ENCODE peak calls at places on chromosomes 7 and 10, in four cellular contexts. T, C, D and B are unnamed samples.

GRCh38 chr7:46996972-46997371 is 584.9 kb downstream of the TNS3 start:
- DNase-seq in C (no peak), T (no peak), D (no peak), B (no peak)

GRCh38 chr10:78269061-78269460 is 235.4 kb downstream of the RPS24 start:
- DNase-seq in C (no peak), D (no peak), T (no peak), B (no peak)

GRCh38 chr7:27113991-27114866 is 11.7 kb upstream of the HOXA2 start:
- DNase-seq in C (peak), D (peak), T (no peak), B (no peak)

GRCh38 chr7:86765931-86766330 is 122.2 kb downstream of the GRM3 start:
- DNase-seq in C (no peak), T (no peak), D (no peak), B (no peak)

GRCh38 chr10:82742478-82742877 is 867.5 kb downstream of the NRG3 start:
- DNase-seq in C (no peak), T (peak), D (no peak), B (peak)

GRCh38 chr10:35007858-35008301 is 82.3 kb downstream of the CUL2 start:
- DNase-seq in C (no peak), D (no peak), T (no peak), B (no peak)

GRCh38 chr7:102288285-102288930 is 1.7 kb downstream of the SH2B2 start:
- DNase-seq in D (no peak), T (no peak), C (no peak), B (no peak)

GRCh38 chr7:151694828-151695580 is 175.3 kb upstream of the RHEB start:
- DNase-seq in D (peak), T (no peak), C (no peak), B (peak)

GRCh38 chr7:157278791-157279678 is 57.8 kb upstream of the DNAJB6 start:
- DNase-seq in T (no peak), D (peak), C (peak), B (peak)

GRCh38 chr10:29130190-29130673 is 158.6 kb upstream of the LYZL1 start:
- DNase-seq in T (no peak), C (no peak), D (no peak), B (no peak)

GRCh38 chr10:85124592-85124991 is 796.2 kb downstream of the CCSER2 start:
- DNase-seq in D (no peak), T (no peak), C (no peak), B (no peak)

GRCh38 chr10:19412531-19412930 is 363.9 kb downstream of the MALRD1 start:
- DNase-seq in C (peak), T (peak), D (no peak), B (no peak)

GRCh38 chr7:13508586-13508985 is 480.9 kb downstream of the ETV1 start:
- DNase-seq in C (no peak), T (no peak), D (no peak), B (no peak)

GRCh38 chr10:102605712-102606111 is 38.6 kb upstream of the TRIM8 start:
- DNase-seq in T (no peak), D (no peak), C (no peak), B (no peak)

GRCh38 chr10:121069061-121069850 is 218.1 kb downstream of the WDR11 start:
- DNase-seq in C (no peak), D (no peak), T (no peak), B (no peak)

GRCh38 chr10:114724295-114724694 is 66.2 kb upstream of the ABLIM1 start:
- DNase-seq in D (no peak), T (no peak), C (no peak), B (no peak)

GRCh38 chr10:48464121-48464870 is 140.6 kb downstream of the ARHGAP22 start:
- DNase-seq in D (peak), T (no peak), C (no peak), B (no peak)

GRCh38 chr10:34743804-34744203 is 71.3 kb downstream of the PARD3 start:
- DNase-seq in D (no peak), C (peak), T (no peak), B (peak)

GRCh38 chr10:119358567-119358966 is 151.2 kb downstream of the GRK5 start:
- DNase-seq in C (no peak), D (no peak), T (no peak), B (no peak)

GRCh38 chr7:107209565-107209964 is 40.8 kb downstream of the HBP1 start:
- DNase-seq in D (peak), T (no peak), C (no peak), B (no peak)

GRCh38 chr7:154231732-154232131 is 179.5 kb downstream of the DPP6 start:
- DNase-seq in D (no peak), C (no peak), T (no peak), B (no peak)

GRCh38 chr7:24069751-24070150 is 214.2 kb upstream of the NPY start:
- DNase-seq in C (no peak), T (no peak), D (no peak), B (no peak)

GRCh38 chr7:38147005-38147404 is 31.0 kb upstream of the STARD3NL start:
- DNase-seq in D (no peak), C (no peak), T (no peak), B (no peak)

GRCh38 chr10:75654171-75654772 is 222.8 kb downstream of the LRMDA start:
- DNase-seq in T (no peak), C (no peak), D (no peak), B (no peak)

GRCh38 chr7:26868841-26869505 is 4.6 kb upstream of the SKAP2 start:
- DNase-seq in D (no peak), C (no peak), T (no peak), B (no peak)

GRCh38 chr10:86668297-86669165 is at the start of gene LDB3:
- DNase-seq in T (no peak), C (peak), D (no peak), B (no peak)

GRCh38 chr7:27901028-27901760 is 161.2 kb downstream of the TAX1BP1 start:
- DNase-seq in C (peak), D (no peak), T (peak), B (no peak)

GRCh38 chr10:14560794-14561765 is 213.6 kb downstream of the FAM107B start:
- DNase-seq in D (peak), T (no peak), C (no peak), B (no peak)

GRCh38 chr7:11491811-11492210 is 340.2 kb downstream of the THSD7A start:
- DNase-seq in T (no peak), D (no peak), C (no peak), B (no peak)

GRCh38 chr7:147570390-147570789 is 1020.2 kb upstream of the C7orf33 start:
- DNase-seq in T (no peak), D (no peak), C (no peak), B (no peak)

GRCh38 chr7:114916261-114916892 is 5.5 kb upstream of the MDFIC start:
- DNase-seq in D (no peak), T (no peak), C (no peak), B (no peak)

GRCh38 chr7:91913612-91914011 is 27.1 kb upstream of the AKAP9 start:
- DNase-seq in C (no peak), T (no peak), D (no peak), B (no peak)

GRCh38 chr7:43872401-43873165 is 3.3 kb upstream of the MRPS24 start:
- DNase-seq in D (peak), C (peak), T (peak), B (no peak)

GRCh38 chr10:10418397-10418796 is 599.3 kb upstream of the CELF2 start:
- DNase-seq in T (no peak), D (no peak), C (no peak), B (no peak)

GRCh38 chr7:148657929-148658328 is 40.8 kb upstream of the CUL1 start:
- DNase-seq in T (no peak), D (no peak), C (no peak), B (no peak)

GRCh38 chr7:96287168-96287567 is 34.7 kb downstream of the SLC25A13 start:
- DNase-seq in C (no peak), T (no peak), D (no peak), B (no peak)

GRCh38 chr7:44331682-44332081 is 6.3 kb upstream of the CAMK2B start:
- DNase-seq in D (no peak), C (no peak), T (no peak), B (no peak)

GRCh38 chr10:62426086-62426485 is 51.9 kb downstream of the ZNF365 start:
- DNase-seq in C (no peak), D (no peak), T (no peak), B (no peak)